ENCODE peak calls at places on chromosomes 6 and 20, in four cellular contexts. Y is left ventricle myocardium inferior, Q is heart right ventricle, B is keratinocyte. R is an unnamed sample.

GRCh38 chr20:21583486-21584168 is 69.8 kb upstream of the NKX2-2 start:
- DNase-seq in Y (no peak), Q (no peak), B (no peak), R (no peak)

GRCh38 chr6:107506145-107506544 is 16.2 kb downstream of the SOBP start:
- DNase-seq in Y (no peak), Q (no peak), B (no peak), R (no peak)

GRCh38 chr20:45798935-45799642 is 7.3 kb downstream of the DNTTIP1 start:
- DNase-seq in Y (no peak), Q (peak; percentile 61), B (no peak), R (no peak)

GRCh38 chr6:31719001-31719400 is 2.5 kb downstream of the LY6G6C start:
- DNase-seq in Y (no peak), Q (no peak), B (no peak), R (no peak)

GRCh38 chr6:33856655-33857054 is 52.9 kb upstream of the MLN start:
- DNase-seq in Y (no peak), Q (no peak), B (no peak), R (no peak)

GRCh38 chr20:11159728-11160127 is 485.9 kb upstream of the JAG1 start:
- DNase-seq in Y (no peak), Q (peak; percentile 26), B (no peak), R (no peak)

GRCh38 chr6:33934726-33935270 is 131.0 kb upstream of the MLN start:
- DNase-seq in Y (no peak), Q (no peak), B (no peak), R (no peak)

GRCh38 chr6:169799474-169799926 is 48.1 kb downstream of the ERMARD start:
- DNase-seq in Y (no peak), Q (no peak), B (no peak), R (no peak)

GRCh38 chr6:161057103-161058091 is 65.8 kb downstream of the MAP3K4 start:
- DNase-seq in Y (no peak), Q (no peak), B (no peak), R (no peak)

GRCh38 chr6:112903361-112903760 is 556.2 kb downstream of the RFPL4B start:
- DNase-seq in Y (no peak), Q (no peak), B (no peak), R (no peak)

GRCh38 chr20:50628853-50629674 is 62.3 kb downstream of the RIPOR3 start:
- DNase-seq in Y (no peak), Q (no peak), B (no peak), R (no peak)

GRCh38 chr20:25052255-25053206 is 5.4 kb downstream of the ACSS1 start:
- DNase-seq in Y (no peak), Q (no peak), B (no peak), R (no peak)
- H3K27ac ChIP-seq in Y (peak overlapping the region; percentile 98), Q (peak overlapping the region; percentile 93), B (no peak overlapping the region), R (peak overlapping the region; percentile 82)

DNA sequence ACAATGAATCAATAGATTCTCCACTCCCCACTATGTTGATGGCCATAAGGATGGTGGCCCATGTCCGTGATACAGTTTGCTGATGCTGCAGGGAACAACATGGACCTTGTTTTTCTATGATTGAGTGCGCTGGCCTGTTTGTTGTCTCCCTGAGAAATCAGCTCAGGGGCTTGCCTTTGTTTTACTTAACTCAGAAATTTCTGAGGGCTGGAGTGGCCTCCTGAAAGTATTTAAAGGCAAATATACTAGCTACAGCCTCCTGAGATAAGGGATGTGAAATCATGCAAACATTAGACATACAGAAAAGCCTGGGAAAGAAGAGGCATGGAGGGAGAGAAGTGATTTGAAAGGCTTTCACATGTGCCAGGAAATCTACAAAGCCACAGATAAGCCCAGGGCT is 170.3 kb upstream of the FLRT3 start:
- DNase-seq in Y (no peak), Q (no peak), B (no peak), R (no peak)
- H3K27ac ChIP-seq in Y (no peak overlapping the region), Q (no peak overlapping the region), B (no peak overlapping the region), R (no peak overlapping the region)

DNA sequence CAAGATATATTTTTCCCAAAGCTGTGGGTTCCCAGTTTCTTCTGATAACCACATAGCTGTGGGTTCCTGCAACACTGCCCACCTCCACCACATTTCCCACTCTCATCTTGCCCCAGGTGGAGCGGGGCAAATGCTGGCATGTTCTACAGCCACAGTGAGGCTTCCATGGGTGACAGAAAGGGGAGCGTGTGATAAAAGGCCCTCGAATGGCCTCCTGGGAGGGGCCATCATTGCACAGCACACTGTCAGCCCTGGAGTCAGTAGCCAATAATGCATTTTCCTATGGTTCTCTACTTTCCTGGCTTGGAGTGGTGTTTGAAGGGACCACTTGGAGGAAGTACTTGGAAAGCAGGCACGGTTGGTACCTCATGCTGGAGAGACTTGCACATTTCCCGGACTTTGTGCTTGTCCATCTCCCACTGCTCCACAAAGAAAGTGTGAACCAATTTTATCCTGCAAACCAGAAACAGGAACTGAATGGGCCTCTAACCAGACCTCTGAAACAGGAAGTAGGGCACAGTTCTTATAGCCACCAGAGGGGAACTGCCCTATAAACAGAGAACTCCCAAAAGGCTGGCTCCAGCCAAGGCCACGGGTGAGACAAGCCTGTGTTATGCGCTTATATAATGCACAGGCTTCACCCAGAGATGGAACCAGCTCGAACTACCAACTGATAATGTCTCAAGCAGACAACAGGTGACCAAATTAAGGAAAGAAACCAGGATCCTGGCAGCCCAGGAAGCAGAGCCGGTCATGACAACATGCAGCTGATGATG is 8.6 kb downstream of the MAP3K5 start:
- DNase-seq in Y (peak; percentile 34), Q (peak; percentile 21), B (no peak), R (no peak)
- H3K27ac ChIP-seq in Y (peak overlapping the region; percentile 58), Q (peak overlapping the region; percentile 34), B (no peak overlapping the region), R (peak overlapping the region; percentile 16)

DNA sequence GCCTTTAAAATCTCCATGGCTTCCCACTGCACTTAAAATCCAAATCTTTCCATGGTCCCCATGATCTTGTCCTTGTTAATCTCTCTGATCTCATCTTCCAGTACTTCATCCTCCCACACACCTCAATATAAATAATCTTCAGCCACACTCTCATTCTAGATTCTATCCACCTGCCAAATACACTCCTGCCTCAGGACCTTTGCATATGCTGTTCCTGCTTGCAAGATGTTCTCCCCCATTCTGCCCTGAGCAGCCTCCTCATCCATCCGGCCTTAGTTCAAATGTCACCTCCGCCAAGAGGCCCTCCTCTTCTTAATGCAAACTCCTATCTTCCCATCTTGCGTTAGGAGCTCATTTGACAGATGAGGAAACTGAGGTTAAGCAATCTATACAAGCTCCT is 77.4 kb downstream of the PREX1 start:
- DNase-seq in Y (no peak), Q (no peak), B (no peak), R (no peak)
- H3K27ac ChIP-seq in Y (peak overlapping the region; percentile 90), Q (peak overlapping the region; percentile 77), B (no peak overlapping the region), R (peak overlapping the region; percentile 82)

DNA sequence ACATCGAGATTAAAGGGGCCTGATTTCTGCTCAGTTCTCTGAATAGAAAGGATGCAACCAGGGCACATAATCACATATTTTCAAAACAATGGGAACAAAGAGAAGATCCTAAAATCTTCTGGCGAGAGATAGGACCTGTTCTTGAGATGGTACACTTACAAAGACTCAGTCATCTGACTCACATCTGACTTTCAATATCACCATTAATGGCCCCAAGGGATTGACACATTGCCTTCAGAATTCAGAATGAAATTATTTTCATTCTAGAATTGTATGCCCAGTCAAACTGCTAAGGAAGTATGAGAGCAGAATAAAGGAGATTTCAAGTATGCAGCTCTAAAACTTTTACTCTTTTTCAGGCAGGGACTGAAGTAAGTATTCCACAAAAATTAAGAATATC is 240.7 kb upstream of the POU3F2 start:
- DNase-seq in Y (no peak), Q (no peak), B (no peak), R (no peak)
- H3K27ac ChIP-seq in Y (no peak overlapping the region), Q (no peak overlapping the region), B (no peak overlapping the region), R (no peak overlapping the region)

GRCh38 chr20:15928946-15929345 is 644.3 kb downstream of the KIF16B start:
- DNase-seq in Y (no peak), Q (no peak), B (no peak), R (no peak)
- H3K27ac ChIP-seq in Y (no peak overlapping the region), Q (no peak overlapping the region), B (no peak overlapping the region), R (no peak overlapping the region)

GRCh38 chr6:151325075-151326050 is 66.0 kb downstream of the ZBTB2 start:
- DNase-seq in Y (peak; percentile 49), Q (peak; percentile 49), B (no peak), R (no peak)

GRCh38 chr6:151321438-151321837 is 69.9 kb downstream of the ZBTB2 start:
- DNase-seq in Y (no peak), Q (no peak), B (no peak), R (no peak)

GRCh38 chr6:151322570-151322969 is 68.8 kb downstream of the ZBTB2 start:
- DNase-seq in Y (no peak), Q (no peak), B (no peak), R (no peak)

GRCh38 chr6:151327079-151327478 is 64.3 kb downstream of the ZBTB2 start:
- DNase-seq in Y (no peak), Q (no peak), B (no peak), R (no peak)

DNA sequence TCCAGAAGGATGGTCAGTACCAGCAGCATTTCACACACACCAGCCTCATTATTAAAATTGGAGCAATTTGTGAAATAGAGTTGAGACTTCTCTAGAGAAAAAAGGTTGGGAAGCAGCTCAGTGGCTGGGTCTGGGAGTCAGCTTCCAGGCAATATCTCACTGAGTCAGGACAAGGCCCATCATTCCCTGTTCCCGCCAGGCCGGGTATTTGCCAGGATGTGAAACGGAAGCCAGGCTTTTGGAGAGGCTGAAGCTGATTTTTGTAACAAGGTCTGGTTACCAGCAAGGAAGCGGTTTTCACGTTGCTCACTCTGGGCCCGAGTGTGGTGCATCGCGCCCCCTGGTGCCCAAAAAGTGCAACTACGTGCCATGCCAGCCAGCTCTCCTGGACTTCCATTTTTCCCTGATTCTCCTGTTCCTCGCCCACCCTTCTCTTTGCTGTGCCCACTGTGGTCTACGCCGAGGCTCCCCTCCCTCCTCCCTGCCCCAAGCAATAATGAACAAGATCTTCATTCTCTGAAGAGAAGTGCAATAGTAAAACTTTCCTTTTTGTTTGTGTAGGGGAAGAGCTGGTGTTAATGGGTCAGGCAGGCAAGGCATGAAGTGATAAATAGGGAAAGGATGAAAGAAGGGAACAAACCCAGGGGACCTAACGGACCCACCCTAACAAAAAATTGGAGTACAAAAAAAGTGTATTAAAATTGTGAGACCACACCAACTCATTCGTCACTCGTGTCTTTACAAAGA is 67.1 kb downstream of the ZBTB2 start:
- DNase-seq in Y (peak; percentile 77), Q (peak; percentile 83), B (peak; percentile 48), R (peak; percentile 67)
- H3K27ac ChIP-seq in Y (peak overlapping the region; percentile 53), Q (peak overlapping the region; percentile 76), B (no peak overlapping the region), R (no peak overlapping the region)

GRCh38 chr6:134170844-134171243 is 118.4 kb upstream of the SLC2A12 start:
- DNase-seq in Y (no peak), Q (no peak), B (no peak), R (no peak)
- H3K27ac ChIP-seq in Y (peak overlapping the region; percentile 99), Q (peak overlapping the region; percentile 49), B (no peak overlapping the region), R (peak overlapping the region; percentile 32)

R was measured in caudate nucleus.